ENCODE peak calls at places on chromosome 14, in four cellular contexts. Q is SK-N-SH, O is HepG2, R is H1. B is an unnamed sample.

GRCh38 chr14:64463873-64464272 is 1.4 kb upstream of the AKAP5 start:
- DNase-seq in Q (no peak), R (no peak), O (no peak), B (no peak)

GRCh38 chr14:93969082-93969828 is 7.1 kb downstream of the ASB2 start:
- DNase-seq in R (no peak), Q (no peak), O (no peak), B (no peak)

GRCh38 chr14:37329189-37330001 is 131.7 kb downstream of the MIPOL1 start:
- DNase-seq in O (peak), Q (no peak), R (no peak), B (no peak)

GRCh38 chr14:73283592-73284379 is 46.5 kb downstream of the PAPLN start:
- DNase-seq in Q (no peak), O (no peak), R (peak), B (no peak)

GRCh38 chr14:52031781-52032180 is 37.1 kb downstream of the NID2 start:
- DNase-seq in R (no peak), O (no peak), Q (no peak), B (no peak)

GRCh38 chr14:60658116-60658515 is 8.8 kb upstream of the SIX1 start:
- DNase-seq in Q (no peak), O (no peak), R (no peak), B (no peak)

GRCh38 chr14:73467377-73467776 is 9.0 kb upstream of the NUMB start:
- DNase-seq in Q (no peak), O (no peak), R (no peak), B (no peak)

GRCh38 chr14:95998656-95999055 is 40.5 kb upstream of the C14orf132 start:
- DNase-seq in Q (peak), R (no peak), O (no peak), B (no peak)

GRCh38 chr14:104724981-104725771 is 1.1 kb downstream of the ADSS1 start:
- DNase-seq in R (no peak), Q (peak), O (peak), B (no peak)

GRCh38 chr14:37384870-37385596 is 187.3 kb downstream of the MIPOL1 start:
- DNase-seq in R (no peak), O (peak), Q (no peak), B (no peak)

GRCh38 chr14:92914087-92914656 is 8.8 kb upstream of the CHGA start:
- DNase-seq in R (no peak), Q (no peak), O (peak), B (no peak)

GRCh38 chr14:72463291-72463866 is 430.5 kb downstream of the DPF3 start:
- DNase-seq in O (no peak), R (no peak), Q (no peak), B (no peak)

GRCh38 chr14:65972346-65972745 is 513.8 kb upstream of the CCDC196 start:
- DNase-seq in Q (no peak), O (no peak), R (no peak), B (no peak)

GRCh38 chr14:91367173-91368171 is 50.1 kb downstream of the CCDC88C start:
- DNase-seq in O (no peak), Q (no peak), R (no peak), B (peak)

GRCh38 chr14:93984987-93985410 is 8.6 kb upstream of the ASB2 start:
- DNase-seq in R (no peak), Q (peak), O (peak), B (no peak)

GRCh38 chr14:103973354-103973753 is 31.0 kb upstream of the RD3L start:
- DNase-seq in O (no peak), R (no peak), Q (no peak), B (no peak)

GRCh38 chr14:64705406-64706118 is 1.3 kb downstream of the PLEKHG3 start:
- DNase-seq in Q (peak), O (no peak), R (no peak), B (no peak)

GRCh38 chr14:71733210-71733883 is 198.9 kb upstream of the RGS6 start:
- DNase-seq in Q (no peak), O (no peak), R (no peak), B (no peak)

GRCh38 chr14:76486251-76486743 is 110.4 kb downstream of the ESRRB start:
- DNase-seq in O (no peak), R (no peak), Q (peak), B (no peak)
- TF ChIP-seq POLR2AphosphoS5 in O (no peak), R (no peak), Q (no peak), B (no peak)

GRCh38 chr14:32481707-32482106 is 152.6 kb downstream of the AKAP6 start:
- DNase-seq in Q (no peak), R (no peak), O (no peak), B (no peak)
- TF ChIP-seq TAF1 in Q (no peak), R (no peak), O (no peak), B (no peak)

GRCh38 chr14:102211240-102211639 is 71.5 kb downstream of the WDR20 start:
- DNase-seq in Q (no peak), R (no peak), O (no peak), B (no peak)

GRCh38 chr14:102210421-102211042 is 70.8 kb downstream of the WDR20 start:
- DNase-seq in Q (no peak), R (no peak), O (no peak), B (no peak)

GRCh38 chr14:102208741-102209140 is 69.0 kb downstream of the WDR20 start:
- DNase-seq in O (no peak), Q (no peak), R (no peak), B (no peak)

GRCh38 chr14:102207831-102208365 is 68.2 kb downstream of the WDR20 start:
- DNase-seq in Q (no peak), R (no peak), O (no peak), B (no peak)

DNA sequence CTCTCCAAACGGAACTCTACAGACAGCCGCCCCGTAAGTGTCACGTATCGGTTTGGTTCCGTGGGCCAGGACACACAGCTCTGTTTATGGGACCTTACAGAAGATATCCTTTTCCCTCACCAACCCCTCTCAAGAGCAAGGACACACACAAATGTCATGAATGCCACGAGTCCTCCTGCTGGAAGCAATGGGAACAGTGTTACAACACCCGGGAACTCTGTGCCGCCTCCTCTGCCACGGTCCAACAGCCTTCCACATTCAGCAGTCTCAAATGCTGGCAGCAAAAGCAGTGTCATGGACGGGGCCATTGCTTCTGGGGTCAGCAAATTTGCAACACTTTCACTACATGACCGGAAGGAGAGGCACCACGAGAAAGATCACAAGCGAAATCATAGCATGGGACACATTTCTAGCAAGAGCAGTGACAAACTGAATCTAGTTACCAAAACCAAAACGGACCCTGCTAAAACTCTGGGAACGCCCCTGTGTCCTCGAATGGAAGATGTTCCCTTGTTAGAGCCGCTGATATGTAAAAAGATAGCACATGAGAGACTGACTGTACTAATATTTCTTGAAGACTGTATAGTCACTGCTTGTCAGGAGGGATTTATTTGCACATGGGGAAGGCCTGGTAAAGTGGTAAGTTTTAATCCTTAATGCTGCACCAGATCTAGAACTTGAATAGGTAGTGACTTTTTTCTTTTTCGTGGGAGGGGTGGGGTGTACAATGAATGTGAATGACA is 69.7 kb downstream of the WDR20 start:
- DNase-seq in O (peak), R (no peak), Q (peak), B (no peak)
- TF ChIP-seq POLR2AphosphoS5 in O (no peak), R (no peak), Q (no peak), B (no peak)

GRCh38 chr14:57293851-57294837 is 25.4 kb downstream of the AP5M1 start:
- DNase-seq in R (no peak), Q (no peak), O (no peak), B (no peak)

GRCh38 chr14:57297852-57298251 is 29.1 kb downstream of the AP5M1 start:
- DNase-seq in R (no peak), O (no peak), Q (no peak), B (no peak)

GRCh38 chr14:57295261-57295660 is 26.5 kb downstream of the AP5M1 start:
- DNase-seq in R (no peak), Q (no peak), O (no peak), B (no peak)

GRCh38 chr14:57302883-57303282 is 34.1 kb downstream of the AP5M1 start:
- DNase-seq in Q (no peak), R (no peak), O (no peak), B (no peak)

GRCh38 chr14:57299511-57299910 is 30.7 kb downstream of the AP5M1 start:
- DNase-seq in R (no peak), O (no peak), Q (no peak), B (no peak)
- TF ChIP-seq TAF1 in R (no peak), O (no peak), Q (no peak), B (no peak)

GRCh38 chr14:49769581-49770211 is 1.7 kb downstream of the KLHDC2 start:
- DNase-seq in O (no peak), Q (no peak), R (no peak), B (no peak)
- TF ChIP-seq POLR2AphosphoS5 in O (no peak), Q (no peak), R (no peak), B (no peak)

GRCh38 chr14:89388853-89389252 is 28.2 kb downstream of the FOXN3 start:
- DNase-seq in Q (no peak), R (no peak), O (no peak), B (no peak)
- TF ChIP-seq TAF1 in Q (no peak), R (no peak), O (no peak), B (no peak)

DNA sequence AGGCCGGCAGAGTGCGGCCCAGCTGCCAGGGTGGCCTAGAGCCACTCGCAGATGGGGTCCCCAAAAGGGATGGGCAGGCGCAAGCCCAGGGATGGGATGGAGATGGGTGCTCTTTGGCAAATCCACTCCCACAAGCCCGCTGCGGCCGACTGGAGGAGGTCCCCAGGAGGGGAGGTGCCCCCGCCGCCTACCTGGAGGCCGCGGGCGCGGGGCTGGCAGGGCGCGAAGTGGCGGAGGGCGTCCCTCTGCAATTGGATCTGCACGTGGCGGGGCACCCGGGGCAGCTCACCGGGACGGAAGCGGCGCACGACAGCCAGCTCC is 730 bp downstream of the PPP1R3E start:
- DNase-seq in R (no peak), O (no peak), Q (no peak), B (no peak)
- TF ChIP-seq POLR2AphosphoS5 in R (peak), O (peak), Q (peak), B (no peak)

DNA sequence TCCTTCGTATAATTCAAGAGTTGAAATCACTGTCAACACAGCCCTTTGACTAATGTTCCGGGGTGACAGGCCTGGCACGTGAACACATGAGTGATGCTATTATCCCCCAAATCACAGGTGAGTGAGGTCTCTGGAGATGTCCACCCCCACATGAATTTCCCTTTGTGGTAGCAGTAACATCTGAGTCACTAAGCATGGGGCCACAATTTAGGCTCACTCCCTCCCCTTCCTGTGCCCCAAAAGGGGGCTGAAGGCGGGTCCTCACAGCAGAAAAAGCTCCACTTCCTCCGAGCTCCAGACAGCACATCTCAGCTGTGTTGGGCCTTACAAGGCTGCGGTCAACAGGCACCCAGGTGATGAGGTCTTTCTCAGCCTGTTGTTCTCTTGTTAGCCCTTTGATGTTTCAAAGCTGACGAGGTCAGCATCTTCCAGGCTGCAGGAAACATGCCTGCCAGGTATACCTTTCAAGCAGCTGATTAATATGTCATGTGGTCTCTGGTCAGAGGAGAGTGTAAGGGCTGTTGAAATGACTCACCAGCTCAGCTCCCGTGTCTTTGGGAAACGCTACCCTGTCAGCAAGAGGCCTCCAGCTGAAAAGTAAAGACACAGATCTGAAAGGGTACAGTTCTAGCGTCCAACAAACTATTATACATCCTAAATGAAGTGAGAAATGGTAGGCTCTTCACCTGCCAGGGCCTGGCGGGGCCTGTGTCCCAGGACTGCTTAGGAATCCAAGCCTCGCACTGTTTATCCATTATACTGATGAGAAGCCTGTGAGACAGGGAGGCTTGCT is 107.3 kb downstream of the ZFP36L1 start:
- DNase-seq in Q (no peak), R (no peak), O (peak), B (peak)
- TF ChIP-seq TAF1 in Q (no peak), R (no peak), O (no peak), B (peak)

DNA sequence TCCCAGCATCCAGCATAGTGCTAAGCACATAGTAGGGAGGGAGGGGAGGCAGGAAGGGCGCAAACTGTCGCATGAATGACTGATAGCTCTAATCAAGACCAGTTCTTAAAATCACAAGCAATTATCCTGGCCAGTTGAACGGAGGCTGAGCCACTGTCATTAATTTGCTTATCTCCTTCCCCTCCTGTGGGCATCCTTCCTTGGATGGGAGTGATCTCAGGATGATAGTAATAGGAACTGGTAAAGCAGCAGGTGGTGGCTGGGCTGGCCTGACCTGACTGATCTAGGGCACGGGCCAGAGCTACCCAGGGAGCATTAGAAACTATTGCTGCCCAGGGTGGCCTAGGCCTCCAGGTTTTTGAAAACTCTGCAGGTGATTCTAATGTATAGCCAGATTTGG is 97.0 kb downstream of the BEGAIN start:
- DNase-seq in Q (peak), O (no peak), R (no peak), B (no peak)
- TF ChIP-seq POLR2AphosphoS5 in Q (no peak), O (no peak), R (no peak), B (no peak)

B was measured in GM12891.